ENCODE peak calls at places on chromosomes 13 and 19, in four cellular contexts. W, T, A and G are unnamed samples.

GRCh38 chr19:1110809-1111640 is 7.2 kb downstream of the GPX4 start:
- DNase-seq in W (no peak), T (no peak), A (no peak), G (no peak)

GRCh38 chr19:36436531-36436930 is 18.1 kb upstream of the ZFP82 start:
- DNase-seq in W (no peak), T (no peak), A (no peak), G (no peak)

GRCh38 chr13:106507560-106508274 is 27.7 kb downstream of the EFNB2 start:
- DNase-seq in T (no peak), W (no peak), A (peak), G (peak)

GRCh38 chr19:16876904-16877361 is 11.9 kb upstream of the F2RL3 start:
- DNase-seq in A (no peak), T (no peak), W (no peak), G (no peak)

GRCh38 chr19:47369923-47370625 is 21.0 kb downstream of the DHX34 start:
- DNase-seq in T (no peak), W (no peak), A (peak), G (no peak)

GRCh38 chr19:46975918-46976782 is 43.5 kb upstream of the NPAS1 start:
- DNase-seq in W (peak), T (peak), A (peak), G (peak)

GRCh38 chr13:44305845-44306244 is 67.8 kb upstream of the SERP2 start:
- DNase-seq in W (peak), T (no peak), A (peak), G (no peak)

GRCh38 chr19:16180611-16181010 is 4.6 kb upstream of the FAM32A start:
- DNase-seq in A (peak), T (no peak), W (no peak), G (no peak)

GRCh38 chr19:41746593-41747227 is 8.6 kb upstream of the CEACAM6 start:
- DNase-seq in A (peak), W (peak), T (no peak), G (peak)

GRCh38 chr19:17337675-17338439 is 504 bp downstream of the GTPBP3 start:
- DNase-seq in T (no peak), A (no peak), W (no peak), G (peak)

GRCh38 chr13:27476943-27477681 is 26.7 kb upstream of the MTIF3 start:
- DNase-seq in T (no peak), A (peak), W (peak), G (no peak)

GRCh38 chr19:12828494-12828893 is 5.9 kb downstream of the RTBDN start:
- DNase-seq in A (no peak), T (no peak), W (peak), G (peak)

GRCh38 chr19:31335716-31336115 is 13.5 kb downstream of the TSHZ3 start:
- DNase-seq in W (no peak), T (no peak), A (no peak), G (no peak)

GRCh38 chr19:24159707-24160106 is 72.7 kb downstream of the ZNF254 start:
- DNase-seq in W (no peak), A (peak), T (no peak), G (no peak)

GRCh38 chr19:16850133-16850532 is 20.9 kb downstream of the SIN3B start:
- DNase-seq in T (no peak), A (peak), W (no peak), G (no peak)

GRCh38 chr13:38685974-38686571 is 804 bp upstream of the FREM2 start:
- DNase-seq in T (no peak), A (no peak), W (peak), G (no peak)

GRCh38 chr13:66405908-66406802 is 824.0 kb downstream of the PCDH9 start:
- DNase-seq in T (no peak), W (no peak), A (peak), G (no peak)

GRCh38 chr13:36666482-36667264 is 7.1 kb upstream of the SERTM1 start:
- DNase-seq in T (no peak), A (no peak), W (no peak), G (no peak)

GRCh38 chr19:14107581-14108461 is 9.7 kb downstream of the PRKACA start:
- DNase-seq in W (no peak), T (no peak), A (no peak), G (no peak)

GRCh38 chr13:102089177-102089576 is 312.7 kb downstream of the FGF14 start:
- DNase-seq in T (no peak), A (no peak), W (no peak), G (no peak)

GRCh38 chr19:17112271-17112670 is 36.7 kb downstream of the MYO9B start:
- DNase-seq in W (peak), T (no peak), A (no peak), G (no peak)

GRCh38 chr19:4988770-4989251 is 19.9 kb downstream of the KDM4B start:
- DNase-seq in A (peak), T (peak), W (no peak), G (no peak)

GRCh38 chr13:52356327-52356726 is 49.6 kb downstream of the THSD1 start:
- DNase-seq in T (no peak), A (peak), W (no peak), G (peak)

GRCh38 chr13:50126378-50127016 is 111.3 kb downstream of the KCNRG start:
- DNase-seq in W (peak), T (no peak), A (peak), G (peak)

GRCh38 chr13:42548731-42549554 is 25.0 kb upstream of the TNFSF11 start:
- DNase-seq in T (peak), W (no peak), A (no peak), G (no peak)

GRCh38 chr13:91667486-91667885 is 269.1 kb downstream of the GPC5 start:
- DNase-seq in A (no peak), W (no peak), T (no peak), G (no peak)

GRCh38 chr13:105611424-105611823 is 924.0 kb downstream of the EFNB2 start:
- DNase-seq in T (no peak), W (no peak), A (peak), G (no peak)

GRCh38 chr13:20940083-20940482 is 37.5 kb upstream of the XPO4 start:
- DNase-seq in W (no peak), T (no peak), A (peak), G (no peak)

GRCh38 chr19:5062195-5062594 is 93.3 kb downstream of the KDM4B start:
- DNase-seq in W (no peak), T (no peak), A (no peak), G (no peak)

GRCh38 chr13:114152831-114153371 is 20.5 kb upstream of the RASA3 start:
- DNase-seq in A (no peak), T (no peak), W (no peak), G (no peak)
- TF ChIP-seq POLR2A in A (no peak), T (no peak), W (no peak), G (no peak)

DNA sequence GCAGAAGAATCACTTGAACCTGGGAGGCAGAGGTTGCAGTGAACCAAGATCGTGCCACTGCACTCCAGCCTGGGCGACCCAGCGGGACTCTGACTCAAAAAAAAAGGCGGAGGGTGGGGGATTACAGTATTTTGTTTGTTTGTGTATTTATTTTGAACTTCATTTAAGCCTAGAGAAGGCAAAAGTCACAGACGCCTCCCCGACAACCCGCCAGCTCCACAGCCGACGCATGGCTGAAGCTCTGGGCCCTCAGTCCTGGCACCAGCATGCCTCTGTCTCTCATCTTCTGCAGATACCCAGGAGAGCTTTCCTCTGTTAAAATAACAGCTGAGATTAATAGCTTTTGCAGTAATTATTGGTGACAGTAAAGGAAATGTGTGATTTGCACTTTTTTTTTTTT is 17.2 kb upstream of the PDCD5 start:
- DNase-seq in A (no peak), T (no peak), W (no peak), G (no peak)
- TF ChIP-seq POLR2A in A (no peak), T (no peak), W (no peak), G (no peak)

GRCh38 chr13:113210834-113211233 is 1.4 kb downstream of the CUL4A start:
- DNase-seq in T (no peak), A (no peak), W (no peak), G (peak)

GRCh38 chr13:113209336-113209879 is at the start of gene CUL4A:
- DNase-seq in T (peak), W (peak), A (peak), G (peak)

GRCh38 chr13:113211774-113212173 is 2.4 kb downstream of the CUL4A start:
- DNase-seq in A (no peak), W (no peak), T (no peak), G (peak)

GRCh38 chr13:113208424-113209335 is at the start of gene PCID2:
- DNase-seq in T (peak), W (peak), A (peak), G (peak)

GRCh38 chr13:113209880-113210421 is 538 bp downstream of the CUL4A start:
- DNase-seq in A (peak), T (peak), W (peak), G (peak)
- TF ChIP-seq POLR2A in A (no peak), T (no peak), W (no peak), G (peak)

DNA sequence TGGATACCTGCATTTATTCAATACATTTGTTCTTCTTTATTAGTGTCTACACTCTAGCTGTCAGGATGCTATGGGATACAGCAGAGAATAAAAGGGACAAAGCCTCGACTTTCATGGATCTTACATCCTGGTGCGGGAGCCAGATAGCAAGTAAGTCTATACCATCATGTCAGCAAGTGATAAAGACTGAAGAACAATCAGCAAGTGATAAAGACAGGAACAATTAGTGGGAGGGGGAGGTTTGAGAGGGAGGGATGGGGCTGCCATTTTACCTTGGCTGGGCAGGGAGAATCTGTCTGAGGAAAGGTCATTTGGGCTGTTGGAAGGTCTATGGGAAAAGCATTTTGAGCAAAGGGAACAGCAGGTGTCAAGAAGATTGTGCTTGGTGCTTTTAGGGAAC is 2.6 kb upstream of the UBE2S start:
- DNase-seq in T (no peak), A (no peak), W (no peak), G (no peak)
- TF ChIP-seq POLR2A in T (no peak), A (no peak), W (no peak), G (no peak)

GRCh38 chr13:46089213-46089612 is 15.6 kb downstream of the CPB2 start:
- DNase-seq in A (no peak), T (no peak), W (no peak), G (no peak)
- TF ChIP-seq POLR2A in A (no peak), T (no peak), W (no peak), G (no peak)

GRCh38 chr19:18966304-18966703 is 25.3 kb upstream of the HOMER3 start:
- DNase-seq in T (no peak), A (no peak), W (no peak), G (no peak)
- TF ChIP-seq POLR2A in T (no peak), A (no peak), W (no peak), G (no peak)

GRCh38 chr19:6423499-6424189 is 967 bp downstream of the KHSRP start:
- DNase-seq in A (peak), T (peak), W (no peak), G (peak)
- TF ChIP-seq POLR2A in A (no peak), T (no peak), W (no peak), G (no peak)

GRCh38 chr19:54458648-54459281 is 4.8 kb downstream of the LENG9 start:
- DNase-seq in W (no peak), T (no peak), A (no peak), G (no peak)

GRCh38 chr19:54460230-54461005 is 3.2 kb downstream of the LENG9 start:
- DNase-seq in A (no peak), W (no peak), T (no peak), G (no peak)

GRCh38 chr19:54457773-54458647 is 5.6 kb downstream of the LENG9 start:
- DNase-seq in A (no peak), W (no peak), T (no peak), G (no peak)

GRCh38 chr19:54461201-54462071 is 2.1 kb downstream of the LENG9 start:
- DNase-seq in W (no peak), A (peak), T (no peak), G (no peak)

DNA sequence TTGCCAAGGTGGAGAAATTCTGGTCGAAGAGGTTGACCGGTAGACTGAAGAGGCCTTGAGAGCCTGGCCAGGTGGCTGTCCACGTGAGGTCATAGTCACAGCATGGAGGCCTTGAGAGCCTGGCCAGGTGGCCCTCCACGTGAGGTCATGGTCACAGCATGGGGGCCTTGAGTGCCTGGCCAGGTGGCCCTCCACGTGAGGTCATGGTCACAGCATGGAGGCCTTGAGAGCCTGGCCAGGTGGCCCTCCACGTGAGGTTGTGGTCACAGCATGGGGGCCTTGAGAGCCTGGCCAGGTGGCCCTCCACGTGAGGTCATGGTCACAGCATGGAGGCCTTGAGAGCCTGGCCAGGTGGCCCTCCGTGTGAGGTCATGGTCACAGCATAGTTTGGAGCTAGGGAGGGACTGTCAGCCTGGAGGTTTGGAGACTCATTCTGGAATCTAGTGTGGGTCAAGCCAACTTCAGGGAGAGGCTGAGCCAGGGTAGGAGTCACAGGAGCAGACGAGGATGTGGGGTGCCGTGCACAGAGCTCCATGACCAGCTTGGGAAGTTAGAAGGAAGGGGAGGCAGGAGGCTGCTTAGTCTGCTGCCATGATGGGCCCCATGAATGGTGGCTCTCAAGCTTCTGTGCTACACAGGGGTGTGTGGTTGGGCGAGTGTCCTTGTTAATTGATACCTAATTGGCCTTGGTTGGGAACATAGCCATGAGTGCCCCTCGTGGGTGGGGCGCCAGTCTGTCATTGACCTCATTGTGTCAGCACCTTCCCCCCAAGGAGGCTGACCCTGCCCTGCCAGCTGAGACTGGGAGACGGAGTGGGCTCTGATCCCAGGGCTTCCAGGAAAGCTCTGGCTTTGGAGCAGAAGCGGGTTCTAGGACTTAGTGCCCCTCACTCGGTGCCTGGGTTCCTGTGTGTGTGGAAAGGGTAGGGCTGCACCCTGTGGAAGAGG is 4.0 kb downstream of the LENG9 start:
- DNase-seq in W (no peak), T (no peak), A (no peak), G (no peak)
- TF ChIP-seq POLR2A in W (no peak), T (no peak), A (no peak), G (no peak)